ENCODE peak calls at places on chromosome 3, in five cellular contexts. T is MM.1S, R is osteoblast, G is fibroblast of lung, K is endothelial cell of umbilical vein. N is an unnamed sample.
A peak's percentile ranks its signal among the peaks of the same experiment; 100 is the strongest.

GRCh38 chr3:149363053-149363452 is 14.4 kb downstream of the TM4SF1 start:
- DNase-seq in G (no peak), K (peak; percentile 32), T (no peak), R (no peak), N (peak; percentile 70)

GRCh38 chr3:125374501-125374995 is 577 bp downstream of the ZNF148 start:
- DNase-seq in K (peak; percentile 65), R (peak; percentile 88), T (peak; percentile 19), G (peak; percentile 47), N (peak; percentile 35)

GRCh38 chr3:189563841-189564563 is 67.2 kb upstream of the TP63 start:
- DNase-seq in G (peak; percentile 51), R (peak; percentile 34), T (peak; percentile 89), K (no peak), N (peak; percentile 100)

GRCh38 chr3:160454995-160455394 is 5.4 kb upstream of the TRIM59 start:
- DNase-seq in G (no peak), R (no peak), T (no peak), K (no peak), N (no peak)

GRCh38 chr3:111151438-111151837 is 79.8 kb downstream of the NECTIN3 start:
- DNase-seq in K (no peak), G (peak; percentile 50), T (no peak), R (no peak), N (peak; percentile 85)

GRCh38 chr3:80297720-80298119 is 529.9 kb upstream of the ROBO1 start:
- DNase-seq in K (no peak), R (no peak), G (peak; percentile 19), T (no peak), N (no peak)

GRCh38 chr3:175989161-175989560 is 1130.0 kb downstream of the NAALADL2 start:
- DNase-seq in R (no peak), K (no peak), G (no peak), T (no peak), N (no peak)

GRCh38 chr3:183680061-183680460 is 17.5 kb upstream of the YEATS2 start:
- DNase-seq in T (no peak), R (no peak), K (no peak), G (no peak), N (no peak)

GRCh38 chr3:16543242-16543864 is 29.9 kb upstream of the RFTN1 start:
- DNase-seq in R (peak; percentile 22), G (no peak), T (no peak), K (no peak), N (no peak)

GRCh38 chr3:61505197-61505596 is 56.2 kb upstream of the PTPRG start:
- DNase-seq in R (peak; percentile 17), K (no peak), T (no peak), G (no peak), N (no peak)

GRCh38 chr3:107985496-107985895 is 105.3 kb downstream of the CD47 start:
- DNase-seq in G (no peak), R (no peak), T (no peak), K (no peak), N (peak; percentile 41)

GRCh38 chr3:107983247-107983646 is 107.6 kb downstream of the CD47 start:
- DNase-seq in R (no peak), G (no peak), K (no peak), T (no peak), N (no peak)

GRCh38 chr3:107981471-107982111 is 109.2 kb downstream of the CD47 start:
- DNase-seq in R (no peak), T (no peak), K (peak; percentile 23), G (no peak), N (no peak)

GRCh38 chr3:107979538-107979937 is 111.3 kb downstream of the CD47 start:
- DNase-seq in K (no peak), T (no peak), G (no peak), R (no peak), N (no peak)

DNA sequence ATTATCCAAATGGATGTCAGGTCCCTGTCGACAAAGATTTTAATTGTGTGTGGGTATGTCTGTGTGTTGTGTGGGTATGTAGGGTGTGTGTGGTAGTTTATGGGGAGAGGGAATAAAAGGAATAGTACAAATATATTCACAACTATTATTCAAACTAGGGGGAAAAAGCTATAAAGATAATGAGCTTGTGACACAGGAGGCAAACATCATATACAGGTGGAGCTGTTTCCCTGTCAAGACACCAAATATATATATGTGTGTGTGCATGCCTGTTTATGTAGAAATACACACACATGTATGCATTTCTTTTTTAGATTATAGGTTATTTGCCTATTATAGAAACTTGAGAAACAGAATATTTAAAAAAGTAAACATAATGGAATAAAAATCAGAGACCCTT is 108.7 kb downstream of the CD47 start:
- DNase-seq in T (no peak), R (no peak), G (no peak), K (no peak), N (no peak)
- TF ChIP-seq CTCF in T (no peak), R (no peak), G (no peak), K (no peak), N (no peak)

GRCh38 chr3:196995027-196995426 is 26.4 kb upstream of the PIGZ start:
- DNase-seq in R (peak; percentile 35), T (no peak), K (no peak), G (no peak), N (no peak)

GRCh38 chr3:196997311-196997710 is 28.7 kb upstream of the PIGZ start:
- DNase-seq in G (no peak), K (no peak), R (peak; percentile 44), T (no peak), N (no peak)

GRCh38 chr3:196996454-196997265 is 28.0 kb upstream of the PIGZ start:
- DNase-seq in R (peak; percentile 65), K (no peak), T (no peak), G (no peak), N (peak; percentile 85)

GRCh38 chr3:196994056-196994455 is 25.4 kb upstream of the PIGZ start:
- DNase-seq in T (no peak), R (peak; percentile 15), G (no peak), K (no peak), N (no peak)

DNA sequence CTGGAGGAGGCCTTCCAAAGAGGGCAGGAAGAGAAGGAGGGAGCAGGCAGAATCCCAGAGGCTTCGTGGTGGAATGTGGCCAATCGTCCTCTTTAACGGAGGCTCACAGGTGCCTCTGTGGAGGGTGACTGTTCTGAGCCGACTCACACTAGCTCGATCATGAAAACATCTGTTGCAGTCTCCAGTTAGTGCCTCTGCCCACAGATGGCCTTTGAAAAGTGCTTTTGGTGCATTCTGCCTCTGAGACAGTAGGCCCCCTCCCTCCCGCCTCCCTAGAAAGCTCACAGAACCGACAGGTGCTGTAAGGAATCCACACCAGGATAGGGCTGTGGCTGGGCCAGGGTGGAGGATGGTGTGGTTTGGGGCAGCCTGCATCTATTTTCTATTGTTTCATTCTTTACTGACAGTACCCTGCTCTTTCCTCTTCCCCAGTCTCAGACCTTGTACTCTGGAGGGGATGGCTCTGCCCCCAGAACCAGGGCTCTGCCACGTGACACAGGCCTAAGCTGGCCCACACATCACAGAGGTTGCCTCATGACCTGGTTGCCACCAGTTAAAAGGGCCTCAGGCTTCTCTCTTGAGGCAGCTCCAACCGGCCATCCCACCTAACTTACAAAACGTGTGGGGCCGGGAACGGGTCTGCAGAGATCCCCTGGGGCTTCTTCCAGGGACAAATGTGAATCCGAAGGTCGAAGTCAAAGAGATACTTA is 27.2 kb upstream of the PIGZ start:
- DNase-seq in G (no peak), T (no peak), K (no peak), R (peak; percentile 61), N (no peak)
- H3K4me3 ChIP-seq in G (no peak overlapping the region), T (no peak overlapping the region), K (no peak overlapping the region), R (no peak overlapping the region), N (no peak overlapping the region)

DNA sequence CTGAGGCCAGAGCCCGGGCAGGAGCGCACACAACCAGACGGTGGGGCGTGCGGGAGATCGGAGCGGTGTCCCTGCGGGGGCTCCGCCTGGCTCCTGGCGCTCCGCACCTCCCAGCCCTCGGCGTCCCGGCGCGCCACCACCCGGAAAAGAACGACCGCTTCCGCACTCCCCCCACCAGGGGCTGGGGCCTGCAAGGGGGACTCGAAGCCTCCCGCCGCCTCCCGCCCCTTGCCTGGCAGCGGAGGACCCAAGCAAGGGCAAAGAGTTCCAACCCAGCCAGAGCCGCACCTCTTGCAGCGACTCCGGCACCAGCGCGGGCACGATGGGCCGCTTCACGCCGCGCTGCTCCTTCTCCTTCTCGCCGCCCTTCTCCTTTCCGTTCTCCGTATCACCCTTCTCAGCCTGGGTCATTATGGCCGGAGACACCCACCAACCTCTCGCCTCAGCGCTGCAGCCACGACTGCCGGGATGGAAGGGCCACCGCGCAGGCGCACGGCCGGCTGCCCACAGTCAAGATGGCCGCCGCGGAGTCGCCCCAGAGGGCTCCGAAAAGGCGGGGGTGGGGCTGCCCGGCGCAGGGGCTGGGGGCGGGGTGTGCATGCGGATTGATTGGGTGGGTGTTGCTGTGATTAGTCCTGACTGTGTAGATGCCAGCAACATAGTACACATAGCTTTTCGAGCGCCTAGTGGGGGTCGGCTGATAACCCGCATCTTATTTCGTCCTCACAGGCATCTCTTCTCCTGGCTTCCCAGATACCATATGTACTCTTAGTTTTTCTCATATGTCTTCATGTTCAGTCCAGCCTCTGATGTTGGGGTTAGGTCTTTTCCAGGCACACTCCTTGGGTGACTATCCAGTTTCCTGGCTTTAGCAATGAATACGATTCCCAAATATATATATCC is at the start of gene ACTR8:
- DNase-seq in R (peak; percentile 96), G (peak; percentile 86), K (peak; percentile 91), T (peak; percentile 77), N (peak; percentile 52)
- H3K36me3 ChIP-seq in R (peaks cover 51% of the 10 kb centered on the region), G (peaks cover 13% of the 10 kb centered on the region), K (peaks cover 11% of the 10 kb centered on the region), T (peaks cover 6% of the 10 kb centered on the region), N (peaks cover 10% of the 10 kb centered on the region)

GRCh38 chr3:27596334-27596841 is 112.2 kb upstream of the SLC4A7 start:
- DNase-seq in G (peak; percentile 38), K (peak; percentile 94), T (peak; percentile 7), R (no peak), N (peak; percentile 40)
- TF ChIP-seq CTCF in G (no peak), K (no peak), T (no peak), R (no peak), N (no peak)

DNA sequence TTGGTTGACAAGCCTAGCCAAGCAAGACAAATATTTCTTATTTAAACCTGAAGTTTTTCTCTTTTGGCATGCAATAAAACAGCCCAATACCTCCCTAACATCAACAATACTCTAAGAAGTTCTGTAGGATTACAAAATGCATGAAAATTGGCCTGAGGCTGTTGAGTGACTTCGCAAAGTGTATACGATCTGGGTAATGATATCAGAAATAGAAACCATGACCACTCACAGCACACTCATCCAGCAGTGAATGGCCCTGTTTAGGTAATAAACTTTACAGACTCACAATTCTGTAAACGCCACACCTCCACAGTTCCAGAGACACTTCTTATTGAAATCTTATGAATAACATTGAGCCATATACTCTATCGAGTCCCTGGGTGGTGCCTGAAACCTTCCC is 83.0 kb upstream of the NAALADL2 start:
- DNase-seq in R (no peak), T (no peak), K (no peak), G (no peak), N (peak; percentile 94)
- H3K4me3 ChIP-seq in R (no peak overlapping the region), T (no peak overlapping the region), K (no peak overlapping the region), G (no peak overlapping the region), N (no peak overlapping the region)

N was measured in bronchial epithelial cell.